ENCODE peak calls at places on chromosomes 13 and 19, in six cellular contexts. P is GM12878, J is SK-N-SH, D is HepG2, L is H1, Q is K562. K is an unnamed sample.

GRCh38 chr13:80841346-80841882 is 500.5 kb upstream of the SPRY2 start:
- DNase-seq in D (no peak), J (no peak), Q (no peak), L (no peak), P (no peak), K (no peak)

GRCh38 chr13:22014469-22014868 is 343.6 kb downstream of the FGF9 start:
- DNase-seq in D (no peak), P (no peak), L (no peak), J (no peak), Q (no peak), K (no peak)

GRCh38 chr19:2529473-2529918 is 53.6 kb downstream of the GADD45B start:
- DNase-seq in P (no peak), D (peak; percentile 90), Q (peak; percentile 46), L (no peak), J (no peak), K (peak; percentile 93)

GRCh38 chr19:31413353-31413752 is 64.1 kb upstream of the TSHZ3 start:
- DNase-seq in P (no peak), L (no peak), D (no peak), J (no peak), Q (no peak), K (no peak)

GRCh38 chr13:94454906-94455305 is 24.6 kb downstream of the DCT start:
- DNase-seq in Q (no peak), L (no peak), P (no peak), J (no peak), D (no peak), K (no peak)

GRCh38 chr13:99366075-99366987 is 59.1 kb upstream of the GPR183 start:
- DNase-seq in P (peak; percentile 87), D (no peak), L (no peak), J (no peak), Q (no peak), K (no peak)

GRCh38 chr19:2108251-2109016 is 11.7 kb downstream of the IZUMO4 start:
- DNase-seq in J (no peak), D (no peak), Q (no peak), L (no peak), P (no peak), K (no peak)

GRCh38 chr13:19519049-19519448 is 42.3 kb downstream of the TPTE2 start:
- DNase-seq in J (no peak), P (no peak), L (no peak), Q (no peak), D (no peak), K (no peak)

GRCh38 chr19:45275370-45275971 is 24.4 kb downstream of the MARK4 start:
- DNase-seq in Q (no peak), J (peak; percentile 85), L (no peak), P (no peak), D (no peak), K (no peak)

GRCh38 chr19:41353466-41354342 is at the start of gene TGFB1:
- DNase-seq in Q (peak; percentile 94), L (no peak), P (peak; percentile 62), J (peak; percentile 96), D (peak; percentile 70), K (peak; percentile 92)

DNA sequence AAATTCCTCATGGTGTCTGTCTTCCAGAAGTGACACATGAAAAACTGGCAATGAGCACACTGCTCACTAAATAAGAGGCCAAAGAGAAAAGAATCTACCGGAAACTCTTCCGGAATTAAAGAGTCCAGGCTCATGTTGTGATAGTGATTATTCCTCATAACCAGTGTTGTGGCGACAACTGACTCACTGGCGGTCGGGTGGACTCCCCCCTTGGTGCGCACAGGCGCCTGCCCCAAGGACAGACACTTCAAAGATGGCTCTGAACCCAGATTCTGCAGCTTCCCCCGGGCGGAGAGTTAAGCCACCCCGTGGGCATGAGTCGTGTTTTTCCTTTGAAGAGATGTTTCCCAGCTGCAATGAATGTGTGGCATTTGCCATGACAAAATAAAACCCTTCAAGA is 10.3 kb downstream of the IL17D start:
- DNase-seq in J (no peak), D (no peak), Q (no peak), P (no peak), L (no peak), K (no peak)
- TF ChIP-seq CHD2 in J (no peak), D (no peak), Q (no peak), P (no peak), L (no peak), K (no peak)

GRCh38 chr19:56108447-56109195 is 12.5 kb downstream of the ZNF787 start:
- DNase-seq in Q (no peak), J (no peak), P (no peak), D (no peak), L (no peak), K (no peak)
- TF ChIP-seq CHD2 in Q (no peak), J (no peak), P (no peak), D (no peak), L (no peak), K (no peak)

GRCh38 chr19:42596391-42597071 is 1.8 kb upstream of the CEACAM8 start:
- DNase-seq in L (no peak), J (peak; percentile 70), P (no peak), D (no peak), Q (peak; percentile 47), K (peak; percentile 64)

GRCh38 chr19:42606660-42607351 is 12.1 kb upstream of the CEACAM8 start:
- DNase-seq in J (peak; percentile 76), P (no peak), L (peak; percentile 44), Q (peak; percentile 69), D (peak; percentile 19), K (peak; percentile 88)

GRCh38 chr19:42601811-42602443 is 7.2 kb upstream of the CEACAM8 start:
- DNase-seq in J (no peak), Q (peak; percentile 41), L (no peak), P (no peak), D (peak; percentile 9), K (peak; percentile 31)
- TF ChIP-seq CHD2 in J (no peak), Q (no peak), L (no peak), P (no peak), D (no peak), K (no peak)

DNA sequence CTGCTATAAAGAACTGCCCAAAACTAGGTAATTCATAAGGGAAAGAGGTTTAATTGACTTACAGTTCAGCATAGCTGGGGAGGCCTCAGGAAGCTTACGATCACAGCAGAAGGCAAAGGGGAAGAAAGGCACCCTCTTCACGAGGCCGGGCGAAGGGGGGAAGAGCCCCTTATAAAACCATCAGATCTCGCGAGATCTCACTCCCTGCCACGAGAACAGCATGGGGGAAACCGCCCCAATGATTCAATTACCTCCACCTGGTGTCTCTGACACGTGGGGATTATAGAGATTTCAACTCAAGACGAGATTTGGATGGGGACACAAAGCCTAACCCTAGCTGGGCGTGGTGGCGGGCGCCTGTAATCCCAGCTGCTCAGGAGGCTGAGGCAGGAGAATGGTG is 42.8 kb downstream of the SLC6A16 start:
- DNase-seq in D (no peak), L (no peak), P (no peak), Q (no peak), J (no peak), K (no peak)
- TF ChIP-seq CHD2 in D (peak; percentile 73), L (no peak), P (no peak), Q (peak; percentile 94), J (no peak), K (peak; percentile 53)

GRCh38 chr13:24355103-24355502 is 45.7 kb downstream of the C1QTNF9 start:
- DNase-seq in J (no peak), P (no peak), D (no peak), L (no peak), Q (no peak), K (no peak)

GRCh38 chr13:24353736-24354135 is 44.4 kb downstream of the C1QTNF9 start:
- DNase-seq in D (no peak), J (no peak), L (no peak), P (no peak), Q (no peak), K (no peak)

GRCh38 chr13:24356270-24356669 is 46.9 kb downstream of the C1QTNF9 start:
- DNase-seq in J (no peak), D (no peak), P (no peak), Q (no peak), L (no peak), K (no peak)

GRCh38 chr13:24357756-24358155 is 48.4 kb downstream of the C1QTNF9 start:
- DNase-seq in J (no peak), D (no peak), Q (no peak), L (no peak), P (no peak), K (no peak)

DNA sequence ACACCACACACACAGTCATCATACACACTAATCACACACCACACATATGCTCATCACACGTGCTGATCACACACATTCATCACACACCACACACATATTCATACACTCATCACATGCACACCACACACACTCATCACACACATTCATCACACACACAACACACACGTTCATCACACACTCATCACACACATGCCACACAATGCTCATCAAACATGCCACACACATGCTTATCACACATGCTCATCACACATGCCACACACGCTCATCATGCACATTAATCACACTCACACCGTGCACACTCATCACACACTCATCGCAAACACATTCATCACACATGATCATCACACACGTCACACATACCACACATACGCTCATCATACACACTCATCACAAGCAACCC is 47.5 kb downstream of the C1QTNF9 start:
- DNase-seq in J (no peak), L (no peak), P (no peak), D (no peak), Q (no peak), K (no peak)
- TF ChIP-seq CHD2 in J (no peak), L (no peak), P (no peak), D (no peak), Q (no peak), K (no peak)

GRCh38 chr13:24899601-24900000 is 135.6 kb downstream of the RNF17 start:
- DNase-seq in P (no peak), J (no peak), Q (no peak), L (no peak), D (no peak), K (no peak)
- TF ChIP-seq CHD2 in P (no peak), J (no peak), Q (no peak), L (no peak), D (no peak), K (no peak)

DNA sequence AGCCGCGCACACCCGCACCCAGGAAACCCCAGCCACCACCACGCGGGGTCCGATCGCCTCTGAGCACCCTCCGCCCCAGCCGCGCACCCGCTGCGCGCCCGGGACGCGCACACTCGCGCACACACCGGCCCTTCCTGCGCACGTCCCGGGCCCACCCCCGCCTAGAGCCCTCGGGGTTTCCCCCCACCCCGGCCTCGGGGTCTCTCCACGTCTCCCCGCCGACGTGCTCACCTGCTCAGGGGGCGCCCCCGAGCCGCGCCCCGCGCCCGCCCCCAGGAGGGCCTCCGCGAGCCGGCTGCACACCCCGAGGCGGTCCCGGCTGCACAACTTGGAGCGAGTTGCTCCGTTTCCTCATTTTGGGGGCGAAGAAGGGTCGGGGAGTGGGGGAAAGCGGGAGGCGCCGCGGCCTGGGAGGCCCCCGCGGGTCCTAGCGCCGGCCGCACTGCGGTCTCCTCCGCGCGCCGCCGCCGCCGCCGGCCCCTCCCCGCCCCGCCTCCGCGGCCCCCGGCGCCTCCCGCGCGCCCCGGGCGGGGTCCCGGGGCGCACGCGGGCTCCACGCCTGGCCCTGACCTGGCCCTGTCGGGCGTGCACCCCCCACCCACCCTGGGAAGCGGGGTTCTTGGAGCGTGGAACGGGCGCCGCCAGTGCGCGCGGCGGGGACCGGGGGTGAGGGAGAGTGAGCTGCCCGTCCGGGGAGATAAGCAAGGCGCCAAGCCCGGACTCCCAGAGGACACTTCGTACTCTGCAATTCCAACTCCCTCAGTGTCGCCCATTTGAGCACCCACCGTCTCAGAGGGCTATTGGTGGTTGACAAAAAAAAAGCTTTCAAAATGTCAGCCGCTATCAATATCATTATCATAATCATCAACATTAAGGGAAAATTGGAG is at the start of gene MATK:
- DNase-seq in P (no peak), L (no peak), J (peak; percentile 69), D (no peak), Q (peak; percentile 63), K (no peak)
- TF ChIP-seq CHD2 in P (no peak), L (no peak), J (no peak), D (no peak), Q (no peak), K (no peak)